ENCODE peak calls at places on chromosomes 16 and 17, in seven cellular contexts. One of them, this sample, is unnamed. For H3K4me1 and H3K9me3, the result is how much of the 10 kb centered on the place peaks cover.

GRCh38 chr17:82029391-82029790 is 2.1 kb upstream of the RAC3 start:
- DNase-seq in heart left ventricle: peak
- DNase-seq in PC-9: no peak
- DNase-seq in A549: no peak
- DNase-seq in suprapubic skin: no peak
- DNase-seq in CD8-positive, alpha-beta T cell: no peak
- DNase-seq in fibroblast of lung: no peak
- DNase-seq in this sample: no peak

GRCh38 chr17:67082110-67082509 is 37.8 kb downstream of the CACNG1 start:
- DNase-seq in heart left ventricle: no peak
- DNase-seq in suprapubic skin: no peak
- DNase-seq in CD8-positive, alpha-beta T cell: no peak
- DNase-seq in fibroblast of lung: no peak
- DNase-seq in A549: no peak
- DNase-seq in PC-9: no peak
- DNase-seq in this sample: no peak

GRCh38 chr16:1152123-1152638 is 725 bp upstream of the CACNA1H start:
- DNase-seq in fibroblast of lung: no peak
- DNase-seq in heart left ventricle: peak
- DNase-seq in PC-9: no peak
- DNase-seq in A549: peak
- DNase-seq in suprapubic skin: no peak
- DNase-seq in CD8-positive, alpha-beta T cell: peak
- DNase-seq in this sample: no peak

GRCh38 chr16:23410176-23410575 is 42.8 kb downstream of the COG7 start:
- DNase-seq in PC-9: no peak
- DNase-seq in CD8-positive, alpha-beta T cell: no peak
- DNase-seq in heart left ventricle: no peak
- DNase-seq in A549: no peak
- DNase-seq in fibroblast of lung: no peak
- DNase-seq in suprapubic skin: no peak
- DNase-seq in this sample: no peak

GRCh38 chr17:36936455-36936934 is 780 bp upstream of the LHX1 start:
- DNase-seq in CD8-positive, alpha-beta T cell: no peak
- DNase-seq in suprapubic skin: no peak
- DNase-seq in A549: no peak
- DNase-seq in PC-9: peak
- DNase-seq in heart left ventricle: no peak
- DNase-seq in fibroblast of lung: no peak
- DNase-seq in this sample: no peak

GRCh38 chr17:65156835-65157565 is 19.8 kb downstream of the RGS9 start:
- DNase-seq in A549: no peak
- DNase-seq in fibroblast of lung: no peak
- DNase-seq in CD8-positive, alpha-beta T cell: no peak
- DNase-seq in suprapubic skin: no peak
- DNase-seq in PC-9: no peak
- DNase-seq in heart left ventricle: no peak
- DNase-seq in this sample: no peak

GRCh38 chr16:12543700-12544476 is 259.8 kb downstream of the CPPED1 start:
- DNase-seq in CD8-positive, alpha-beta T cell: no peak
- DNase-seq in PC-9: no peak
- DNase-seq in fibroblast of lung: no peak
- DNase-seq in heart left ventricle: no peak
- DNase-seq in A549: no peak
- DNase-seq in suprapubic skin: no peak
- DNase-seq in this sample: no peak

GRCh38 chr16:66619036-66619435 is 14.5 kb downstream of the CMTM3 start:
- DNase-seq in fibroblast of lung: peak
- DNase-seq in CD8-positive, alpha-beta T cell: no peak
- DNase-seq in PC-9: no peak
- DNase-seq in suprapubic skin: no peak
- DNase-seq in A549: no peak
- DNase-seq in heart left ventricle: no peak
- DNase-seq in this sample: no peak

GRCh38 chr17:29091591-29092291 is 48.8 kb downstream of the PIPOX start:
- DNase-seq in CD8-positive, alpha-beta T cell: no peak
- DNase-seq in PC-9: no peak
- DNase-seq in heart left ventricle: no peak
- DNase-seq in suprapubic skin: no peak
- DNase-seq in A549: no peak
- DNase-seq in fibroblast of lung: no peak
- DNase-seq in this sample: no peak

GRCh38 chr16:80556481-80556880 is 15.7 kb downstream of the DYNLRB2 start:
- DNase-seq in heart left ventricle: no peak
- DNase-seq in fibroblast of lung: no peak
- DNase-seq in suprapubic skin: no peak
- DNase-seq in CD8-positive, alpha-beta T cell: no peak
- DNase-seq in PC-9: no peak
- DNase-seq in A549: no peak
- DNase-seq in this sample: no peak

GRCh38 chr17:44830359-44831269 is 527 bp upstream of the GJC1 start:
- DNase-seq in CD8-positive, alpha-beta T cell: no peak
- DNase-seq in suprapubic skin: no peak
- DNase-seq in fibroblast of lung: peak
- DNase-seq in PC-9: peak
- DNase-seq in A549: peak
- DNase-seq in heart left ventricle: peak
- DNase-seq in this sample: peak

GRCh38 chr16:51549836-51550235 is 398.8 kb upstream of the SALL1 start:
- DNase-seq in PC-9: no peak
- DNase-seq in fibroblast of lung: no peak
- DNase-seq in suprapubic skin: no peak
- DNase-seq in A549: no peak
- DNase-seq in heart left ventricle: no peak
- DNase-seq in CD8-positive, alpha-beta T cell: no peak
- DNase-seq in this sample: no peak

GRCh38 chr17:47864791-47865216 is 13.8 kb upstream of the SP6 start:
- DNase-seq in fibroblast of lung: no peak
- DNase-seq in PC-9: no peak
- DNase-seq in suprapubic skin: no peak
- DNase-seq in heart left ventricle: no peak
- DNase-seq in A549: no peak
- DNase-seq in CD8-positive, alpha-beta T cell: no peak
- DNase-seq in this sample: no peak

GRCh38 chr17:69222707-69223106 is 5.9 kb downstream of the ABCA10 start:
- DNase-seq in fibroblast of lung: no peak
- DNase-seq in suprapubic skin: no peak
- DNase-seq in CD8-positive, alpha-beta T cell: no peak
- DNase-seq in A549: no peak
- DNase-seq in heart left ventricle: no peak
- DNase-seq in PC-9: no peak
- DNase-seq in this sample: no peak

GRCh38 chr16:20359997-20360396 is 7.5 kb upstream of the UMOD start:
- DNase-seq in heart left ventricle: no peak
- DNase-seq in PC-9: no peak
- DNase-seq in A549: no peak
- DNase-seq in fibroblast of lung: no peak
- DNase-seq in suprapubic skin: no peak
- DNase-seq in CD8-positive, alpha-beta T cell: no peak
- DNase-seq in this sample: no peak

GRCh38 chr16:85734311-85735017 is 16.4 kb downstream of the C16orf74 start:
- DNase-seq in heart left ventricle: no peak
- DNase-seq in CD8-positive, alpha-beta T cell: no peak
- DNase-seq in PC-9: no peak
- DNase-seq in A549: no peak
- DNase-seq in fibroblast of lung: no peak
- DNase-seq in suprapubic skin: no peak
- DNase-seq in this sample: no peak

GRCh38 chr17:62755139-62755851 is 52.8 kb downstream of the MARCHF10 start:
- DNase-seq in suprapubic skin: no peak
- DNase-seq in fibroblast of lung: no peak
- DNase-seq in CD8-positive, alpha-beta T cell: no peak
- DNase-seq in heart left ventricle: no peak
- DNase-seq in PC-9: no peak
- DNase-seq in A549: no peak
- DNase-seq in this sample: no peak

GRCh38 chr16:64589836-64590235 is 532.0 kb downstream of the CDH11 start:
- DNase-seq in A549: no peak
- DNase-seq in suprapubic skin: no peak
- DNase-seq in fibroblast of lung: peak
- DNase-seq in heart left ventricle: no peak
- DNase-seq in CD8-positive, alpha-beta T cell: no peak
- DNase-seq in PC-9: no peak
- DNase-seq in this sample: no peak

GRCh38 chr16:8260140-8260539 is 330.2 kb downstream of the TMEM114 start:
- DNase-seq in CD8-positive, alpha-beta T cell: no peak
- DNase-seq in fibroblast of lung: no peak
- DNase-seq in A549: no peak
- DNase-seq in suprapubic skin: no peak
- DNase-seq in heart left ventricle: no peak
- DNase-seq in PC-9: no peak
- DNase-seq in this sample: no peak

GRCh38 chr16:66750279-66751134 is 902 bp downstream of the DYNC1LI2 start:
- DNase-seq in CD8-positive, alpha-beta T cell: no peak
- DNase-seq in PC-9: no peak
- DNase-seq in suprapubic skin: no peak
- DNase-seq in A549: no peak
- DNase-seq in heart left ventricle: no peak
- DNase-seq in fibroblast of lung: no peak
- DNase-seq in this sample: no peak

GRCh38 chr16:87964049-87964448 is 12.8 kb downstream of the BANP start:
- DNase-seq in A549: no peak
- DNase-seq in suprapubic skin: no peak
- DNase-seq in heart left ventricle: no peak
- DNase-seq in CD8-positive, alpha-beta T cell: no peak
- DNase-seq in PC-9: no peak
- DNase-seq in fibroblast of lung: no peak
- DNase-seq in this sample: no peak

GRCh38 chr16:3149193-3149530 is 14.3 kb downstream of the ZNF213 start:
- DNase-seq in heart left ventricle: no peak
- DNase-seq in suprapubic skin: no peak
- DNase-seq in PC-9: no peak
- DNase-seq in A549: no peak
- DNase-seq in fibroblast of lung: no peak
- DNase-seq in CD8-positive, alpha-beta T cell: no peak
- DNase-seq in this sample: no peak

GRCh38 chr17:34571428-34572130 is 7.8 kb upstream of the TMEM132E start:
- DNase-seq in fibroblast of lung: no peak
- DNase-seq in PC-9: no peak
- DNase-seq in CD8-positive, alpha-beta T cell: no peak
- DNase-seq in A549: no peak
- DNase-seq in suprapubic skin: no peak
- DNase-seq in heart left ventricle: no peak
- DNase-seq in this sample: no peak

GRCh38 chr16:54246454-54246821 is 40.1 kb downstream of the IRX3 start:
- DNase-seq in suprapubic skin: no peak
- DNase-seq in CD8-positive, alpha-beta T cell: no peak
- DNase-seq in heart left ventricle: no peak
- DNase-seq in PC-9: no peak
- DNase-seq in A549: no peak
- DNase-seq in fibroblast of lung: no peak
- DNase-seq in this sample: no peak

GRCh38 chr16:56247018-56247417 is 55.7 kb downstream of the GNAO1 start:
- DNase-seq in fibroblast of lung: no peak
- DNase-seq in heart left ventricle: no peak
- DNase-seq in CD8-positive, alpha-beta T cell: no peak
- DNase-seq in PC-9: no peak
- DNase-seq in suprapubic skin: no peak
- DNase-seq in A549: no peak
- DNase-seq in this sample: no peak

DNA sequence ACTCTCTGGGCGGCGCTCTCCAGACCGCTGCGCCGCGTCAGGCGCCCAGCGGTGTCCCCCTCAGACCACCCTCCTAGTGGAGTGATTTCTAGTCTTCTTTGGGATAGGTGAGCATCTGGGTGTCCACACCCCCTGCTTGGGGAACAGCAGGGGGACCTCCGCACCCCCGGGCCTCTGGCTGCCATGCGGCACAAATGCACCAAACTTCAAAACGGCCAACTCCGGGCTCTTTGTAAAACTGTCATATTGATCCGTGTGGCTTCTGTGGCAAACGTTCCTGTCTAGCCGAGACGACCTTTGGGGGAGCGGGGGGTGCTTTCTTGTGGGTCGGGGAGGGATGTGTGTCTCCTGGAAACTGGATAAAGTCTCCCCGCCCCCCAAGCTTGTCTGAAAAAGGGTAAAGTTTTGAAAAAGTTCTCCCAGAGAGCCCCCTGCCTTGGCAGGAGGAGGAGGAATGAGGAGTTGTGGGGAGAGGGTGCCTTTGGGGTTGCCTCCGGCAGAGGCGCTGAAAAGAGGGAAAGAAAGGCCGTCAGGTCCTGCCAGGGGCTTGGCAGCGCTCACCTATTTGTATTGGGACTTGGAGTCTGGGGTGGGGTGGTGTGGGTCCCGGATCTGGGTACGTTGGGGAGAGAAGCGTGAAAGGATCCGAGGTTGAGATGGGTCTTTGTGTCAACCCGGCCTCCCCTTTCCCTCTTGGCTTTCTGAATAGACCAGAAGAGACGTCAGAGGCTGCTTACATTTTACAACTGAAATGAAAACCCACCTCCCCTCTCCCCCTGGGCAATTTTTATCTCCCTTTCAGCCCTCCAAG is 2.2 kb upstream of the CHD3 start:
- DNase-seq in fibroblast of lung: peak
- DNase-seq in suprapubic skin: no peak
- DNase-seq in PC-9: peak
- DNase-seq in heart left ventricle: peak
- DNase-seq in CD8-positive, alpha-beta T cell: peak
- DNase-seq in A549: peak
- DNase-seq in this sample: no peak
- TF ChIP-seq CTCF in fibroblast of lung: no peak
- TF ChIP-seq CTCF in suprapubic skin: no peak
- TF ChIP-seq CTCF in PC-9: no peak
- TF ChIP-seq CTCF in heart left ventricle: no peak
- TF ChIP-seq CTCF in CD8-positive, alpha-beta T cell: no peak
- TF ChIP-seq CTCF in A549: no peak
- TF ChIP-seq CTCF in this sample: no peak

GRCh38 chr16:89448656-89449055 is 41.7 kb downstream of the ANKRD11 start:
- DNase-seq in PC-9: no peak
- DNase-seq in fibroblast of lung: no peak
- DNase-seq in A549: no peak
- DNase-seq in suprapubic skin: no peak
- DNase-seq in heart left ventricle: peak
- DNase-seq in CD8-positive, alpha-beta T cell: no peak
- DNase-seq in this sample: peak
- H3K4me1 ChIP-seq in PC-9: half or more
- H3K4me1 ChIP-seq in fibroblast of lung: under half
- H3K4me1 ChIP-seq in A549: half or more
- H3K4me1 ChIP-seq in suprapubic skin: half or more
- H3K4me1 ChIP-seq in heart left ventricle: half or more
- H3K4me1 ChIP-seq in CD8-positive, alpha-beta T cell: half or more
- H3K4me1 ChIP-seq in this sample: half or more

GRCh38 chr16:5509794-5510193 is 412.2 kb upstream of the EEF2KMT start:
- DNase-seq in heart left ventricle: no peak
- DNase-seq in CD8-positive, alpha-beta T cell: no peak
- DNase-seq in suprapubic skin: no peak
- DNase-seq in fibroblast of lung: no peak
- DNase-seq in A549: no peak
- DNase-seq in PC-9: no peak
- DNase-seq in this sample: no peak
- H3K9me3 ChIP-seq in heart left ventricle: under half
- H3K9me3 ChIP-seq in CD8-positive, alpha-beta T cell: under half
- H3K9me3 ChIP-seq in suprapubic skin: under half
- H3K9me3 ChIP-seq in fibroblast of lung: under half
- H3K9me3 ChIP-seq in A549: under half
- H3K9me3 ChIP-seq in PC-9: under half
- H3K9me3 ChIP-seq in this sample: under half

DNA sequence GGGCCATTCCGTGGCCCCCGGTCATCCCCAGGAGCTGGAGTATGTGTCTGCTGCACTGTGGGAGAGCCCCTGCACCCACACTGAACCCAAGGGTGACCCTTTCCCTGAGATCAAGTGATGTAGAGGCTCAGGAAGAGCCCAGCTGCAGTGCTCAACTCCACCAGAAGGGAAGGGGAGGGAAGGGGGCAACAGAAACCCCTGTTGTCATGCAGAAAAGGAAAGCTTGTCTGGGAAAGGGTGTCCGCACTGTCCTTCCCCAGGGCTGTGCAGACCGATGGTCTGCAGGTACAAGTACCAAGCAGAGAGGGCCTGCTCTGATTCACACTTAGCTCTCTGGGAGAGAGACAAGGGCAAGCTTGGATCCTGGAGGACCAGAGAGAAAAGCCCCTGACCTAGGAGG is 45.7 kb upstream of the TOB1 start:
- DNase-seq in A549: no peak
- DNase-seq in suprapubic skin: no peak
- DNase-seq in PC-9: no peak
- DNase-seq in heart left ventricle: no peak
- DNase-seq in fibroblast of lung: no peak
- DNase-seq in CD8-positive, alpha-beta T cell: no peak
- DNase-seq in this sample: no peak
- TF ChIP-seq CTCF in A549: no peak
- TF ChIP-seq CTCF in suprapubic skin: no peak
- TF ChIP-seq CTCF in PC-9: no peak
- TF ChIP-seq CTCF in heart left ventricle: no peak
- TF ChIP-seq CTCF in fibroblast of lung: no peak
- TF ChIP-seq CTCF in CD8-positive, alpha-beta T cell: no peak
- TF ChIP-seq CTCF in this sample: no peak

This sample was measured in left lung.